ENCODE peak calls at places on chromosome 9, in eight cellular contexts. One of them, this sample, is unnamed.

GRCh38 chr9:125150349-125151245 is 7.3 kb upstream of the SCAI start:
- DNase-seq in heart right ventricle: no peak
- DNase-seq in IMR-90: no peak
- DNase-seq in upper lobe of right lung: no peak
- DNase-seq in transverse colon: no peak
- DNase-seq in fibroblast of lung: no peak
- DNase-seq in OCI-LY7: no peak
- DNase-seq in kidney: no peak
- DNase-seq in this sample: no peak

GRCh38 chr9:130835441-130836298 is 616 bp downstream of the ABL1 start:
- DNase-seq in heart right ventricle: peak
- DNase-seq in IMR-90: peak
- DNase-seq in upper lobe of right lung: peak
- DNase-seq in transverse colon: peak
- DNase-seq in fibroblast of lung: peak
- DNase-seq in OCI-LY7: no peak
- DNase-seq in kidney: peak
- DNase-seq in this sample: peak

GRCh38 chr9:87711857-87712800 is 13.8 kb upstream of the CTSL start:
- DNase-seq in heart right ventricle: no peak
- DNase-seq in IMR-90: peak
- DNase-seq in upper lobe of right lung: no peak
- DNase-seq in transverse colon: no peak
- DNase-seq in fibroblast of lung: peak
- DNase-seq in OCI-LY7: no peak
- DNase-seq in kidney: no peak
- DNase-seq in this sample: no peak

GRCh38 chr9:70883056-70883455 is 238.4 kb downstream of the TRPM3 start:
- DNase-seq in heart right ventricle: no peak
- DNase-seq in IMR-90: peak
- DNase-seq in upper lobe of right lung: no peak
- DNase-seq in transverse colon: no peak
- DNase-seq in fibroblast of lung: peak
- DNase-seq in OCI-LY7: no peak
- DNase-seq in kidney: no peak
- DNase-seq in this sample: no peak

GRCh38 chr9:91900057-91900816 is 49.8 kb downstream of the ROR2 start:
- DNase-seq in heart right ventricle: no peak
- DNase-seq in IMR-90: no peak
- DNase-seq in upper lobe of right lung: no peak
- DNase-seq in transverse colon: no peak
- DNase-seq in fibroblast of lung: no peak
- DNase-seq in OCI-LY7: no peak
- DNase-seq in kidney: peak
- DNase-seq in this sample: peak

GRCh38 chr9:136133191-136133958 is 14.7 kb upstream of the TMEM250 start:
- DNase-seq in heart right ventricle: no peak
- DNase-seq in IMR-90: no peak
- DNase-seq in upper lobe of right lung: no peak
- DNase-seq in transverse colon: no peak
- DNase-seq in fibroblast of lung: peak
- DNase-seq in OCI-LY7: no peak
- DNase-seq in kidney: no peak
- DNase-seq in this sample: peak

GRCh38 chr9:90961375-90961774 is 159.8 kb downstream of the SYK start:
- DNase-seq in heart right ventricle: peak
- DNase-seq in IMR-90: peak
- DNase-seq in upper lobe of right lung: peak
- DNase-seq in transverse colon: no peak
- DNase-seq in fibroblast of lung: peak
- DNase-seq in OCI-LY7: no peak
- DNase-seq in kidney: no peak
- DNase-seq in this sample: peak

GRCh38 chr9:81685763-81686613 is 3.4 kb downstream of the TLE1 start:
- DNase-seq in heart right ventricle: no peak
- DNase-seq in IMR-90: peak
- DNase-seq in upper lobe of right lung: no peak
- DNase-seq in transverse colon: no peak
- DNase-seq in fibroblast of lung: peak
- DNase-seq in OCI-LY7: no peak
- DNase-seq in kidney: no peak
- DNase-seq in this sample: no peak

GRCh38 chr9:2764371-2764770 is 47.1 kb downstream of the KCNV2 start:
- DNase-seq in heart right ventricle: no peak
- DNase-seq in IMR-90: peak
- DNase-seq in upper lobe of right lung: no peak
- DNase-seq in transverse colon: no peak
- DNase-seq in fibroblast of lung: peak
- DNase-seq in OCI-LY7: peak
- DNase-seq in kidney: no peak
- DNase-seq in this sample: no peak

GRCh38 chr9:132894857-132895846 is 16.5 kb downstream of the SPACA9 start:
- DNase-seq in heart right ventricle: no peak
- DNase-seq in IMR-90: no peak
- DNase-seq in upper lobe of right lung: no peak
- DNase-seq in transverse colon: no peak
- DNase-seq in fibroblast of lung: no peak
- DNase-seq in OCI-LY7: no peak
- DNase-seq in kidney: no peak
- DNase-seq in this sample: no peak

GRCh38 chr9:77433675-77434445 is 214.3 kb downstream of the GNA14 start:
- DNase-seq in heart right ventricle: peak
- DNase-seq in IMR-90: peak
- DNase-seq in upper lobe of right lung: peak
- DNase-seq in transverse colon: peak
- DNase-seq in fibroblast of lung: peak
- DNase-seq in OCI-LY7: peak
- DNase-seq in kidney: peak
- DNase-seq in this sample: peak

GRCh38 chr9:69674741-69675438 is 2.7 kb upstream of the APBA1 start:
- DNase-seq in heart right ventricle: no peak
- DNase-seq in IMR-90: peak
- DNase-seq in upper lobe of right lung: no peak
- DNase-seq in transverse colon: no peak
- DNase-seq in fibroblast of lung: peak
- DNase-seq in OCI-LY7: no peak
- DNase-seq in kidney: no peak
- DNase-seq in this sample: peak

GRCh38 chr9:90046317-90046861 is 441.6 kb downstream of the GADD45G start:
- DNase-seq in heart right ventricle: no peak
- DNase-seq in IMR-90: no peak
- DNase-seq in upper lobe of right lung: no peak
- DNase-seq in transverse colon: no peak
- DNase-seq in fibroblast of lung: no peak
- DNase-seq in OCI-LY7: no peak
- DNase-seq in kidney: no peak
- DNase-seq in this sample: no peak

GRCh38 chr9:14593406-14593805 is 99.8 kb downstream of the ZDHHC21 start:
- DNase-seq in heart right ventricle: no peak
- DNase-seq in IMR-90: no peak
- DNase-seq in upper lobe of right lung: no peak
- DNase-seq in transverse colon: no peak
- DNase-seq in fibroblast of lung: no peak
- DNase-seq in OCI-LY7: no peak
- DNase-seq in kidney: no peak
- DNase-seq in this sample: no peak

GRCh38 chr9:97802276-97802675 is 50.8 kb upstream of the FOXE1 start:
- DNase-seq in heart right ventricle: no peak
- DNase-seq in IMR-90: peak
- DNase-seq in upper lobe of right lung: no peak
- DNase-seq in transverse colon: no peak
- DNase-seq in fibroblast of lung: peak
- DNase-seq in OCI-LY7: no peak
- DNase-seq in kidney: no peak
- DNase-seq in this sample: peak

GRCh38 chr9:121634800-121635261 is 16.6 kb upstream of the DAB2IP start:
- DNase-seq in heart right ventricle: no peak
- DNase-seq in IMR-90: peak
- DNase-seq in upper lobe of right lung: no peak
- DNase-seq in transverse colon: no peak
- DNase-seq in fibroblast of lung: no peak
- DNase-seq in OCI-LY7: peak
- DNase-seq in kidney: no peak
- DNase-seq in this sample: peak

GRCh38 chr9:98333703-98334582 is 78.5 kb upstream of the TBC1D2 start:
- DNase-seq in heart right ventricle: no peak
- DNase-seq in IMR-90: peak
- DNase-seq in upper lobe of right lung: no peak
- DNase-seq in transverse colon: no peak
- DNase-seq in fibroblast of lung: peak
- DNase-seq in OCI-LY7: no peak
- DNase-seq in kidney: no peak
- DNase-seq in this sample: peak

GRCh38 chr9:124941689-124942561 is 1.0 kb upstream of the GOLGA1 start:
- DNase-seq in heart right ventricle: peak
- DNase-seq in IMR-90: peak
- DNase-seq in upper lobe of right lung: peak
- DNase-seq in transverse colon: peak
- DNase-seq in fibroblast of lung: peak
- DNase-seq in OCI-LY7: peak
- DNase-seq in kidney: peak
- DNase-seq in this sample: peak

GRCh38 chr9:90909225-90909624 is 107.6 kb downstream of the SYK start:
- DNase-seq in heart right ventricle: no peak
- DNase-seq in IMR-90: no peak
- DNase-seq in upper lobe of right lung: no peak
- DNase-seq in transverse colon: no peak
- DNase-seq in fibroblast of lung: no peak
- DNase-seq in OCI-LY7: peak
- DNase-seq in kidney: no peak
- DNase-seq in this sample: no peak

GRCh38 chr9:133375724-133376654 is at the start of the genes STKLD1 and SURF4:
- DNase-seq in heart right ventricle: peak
- DNase-seq in IMR-90: peak
- DNase-seq in upper lobe of right lung: peak
- DNase-seq in transverse colon: peak
- DNase-seq in fibroblast of lung: peak
- DNase-seq in OCI-LY7: peak
- DNase-seq in kidney: peak
- DNase-seq in this sample: peak

GRCh38 chr9:123355761-123356520 is at the start of gene CRB2:
- DNase-seq in heart right ventricle: no peak
- DNase-seq in IMR-90: no peak
- DNase-seq in upper lobe of right lung: no peak
- DNase-seq in transverse colon: no peak
- DNase-seq in fibroblast of lung: no peak
- DNase-seq in OCI-LY7: no peak
- DNase-seq in kidney: no peak
- DNase-seq in this sample: peak
- H3K27ac ChIP-seq in heart right ventricle: no peak
- H3K27ac ChIP-seq in IMR-90: no peak
- H3K27ac ChIP-seq in upper lobe of right lung: no peak
- H3K27ac ChIP-seq in transverse colon: no peak
- H3K27ac ChIP-seq in fibroblast of lung: no peak
- H3K27ac ChIP-seq in OCI-LY7: no peak
- H3K27ac ChIP-seq in kidney: no peak
- H3K27ac ChIP-seq in this sample: peak

DNA sequence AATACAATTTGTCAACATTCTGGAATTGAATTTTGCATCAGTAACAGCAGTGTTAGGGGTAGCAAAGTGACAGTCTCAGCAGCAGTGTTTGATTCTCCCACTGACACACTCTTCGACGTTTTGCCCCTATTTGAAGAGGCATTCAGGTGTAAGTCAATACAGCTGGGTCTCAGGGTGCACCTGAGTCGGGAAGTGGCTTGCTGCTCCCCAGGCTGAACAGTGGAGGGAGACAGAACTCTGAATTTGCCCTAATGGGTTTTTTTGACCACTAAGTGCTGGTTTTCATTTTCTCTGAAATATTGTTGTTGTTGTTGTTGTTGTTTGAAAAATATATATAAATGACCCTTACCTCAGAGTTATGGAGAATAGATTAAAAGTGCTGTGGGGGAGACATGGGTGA is 223.2 kb downstream of the TLR4 start:
- DNase-seq in heart right ventricle: no peak
- DNase-seq in IMR-90: no peak
- DNase-seq in upper lobe of right lung: no peak
- DNase-seq in transverse colon: no peak
- DNase-seq in fibroblast of lung: no peak
- DNase-seq in OCI-LY7: peak
- DNase-seq in kidney: no peak
- DNase-seq in this sample: no peak
- TF ChIP-seq CTCF in heart right ventricle: no peak
- TF ChIP-seq CTCF in IMR-90: no peak
- TF ChIP-seq CTCF in upper lobe of right lung: no peak
- TF ChIP-seq CTCF in transverse colon: no peak
- TF ChIP-seq CTCF in fibroblast of lung: no peak
- TF ChIP-seq CTCF in OCI-LY7: peak
- TF ChIP-seq CTCF in kidney: no peak
- TF ChIP-seq CTCF in this sample: no peak

GRCh38 chr9:127877566-127877998 is at the start of gene AK1:
- DNase-seq in heart right ventricle: peak
- DNase-seq in IMR-90: peak
- DNase-seq in upper lobe of right lung: peak
- DNase-seq in transverse colon: peak
- DNase-seq in fibroblast of lung: peak
- DNase-seq in OCI-LY7: no peak
- DNase-seq in kidney: peak
- DNase-seq in this sample: peak
- H3K27ac ChIP-seq in heart right ventricle: peak
- H3K27ac ChIP-seq in IMR-90: peak
- H3K27ac ChIP-seq in upper lobe of right lung: peak
- H3K27ac ChIP-seq in transverse colon: peak
- H3K27ac ChIP-seq in fibroblast of lung: peak
- H3K27ac ChIP-seq in OCI-LY7: no peak
- H3K27ac ChIP-seq in kidney: no peak
- H3K27ac ChIP-seq in this sample: peak

GRCh38 chr9:137665697-137666504 is 47.1 kb downstream of the EHMT1 start:
- DNase-seq in heart right ventricle: no peak
- DNase-seq in IMR-90: no peak
- DNase-seq in upper lobe of right lung: peak
- DNase-seq in transverse colon: no peak
- DNase-seq in fibroblast of lung: peak
- DNase-seq in OCI-LY7: no peak
- DNase-seq in kidney: peak
- DNase-seq in this sample: no peak
- TF ChIP-seq CTCF in heart right ventricle: no peak
- TF ChIP-seq CTCF in IMR-90: peak
- TF ChIP-seq CTCF in upper lobe of right lung: no peak
- TF ChIP-seq CTCF in transverse colon: peak
- TF ChIP-seq CTCF in fibroblast of lung: no peak
- TF ChIP-seq CTCF in OCI-LY7: no peak
- TF ChIP-seq CTCF in kidney: no peak
- TF ChIP-seq CTCF in this sample: no peak

GRCh38 chr9:127828262-127829031 is 25.8 kb downstream of the FPGS start:
- DNase-seq in heart right ventricle: peak
- DNase-seq in IMR-90: peak
- DNase-seq in upper lobe of right lung: peak
- DNase-seq in transverse colon: peak
- DNase-seq in fibroblast of lung: peak
- DNase-seq in OCI-LY7: no peak
- DNase-seq in kidney: peak
- DNase-seq in this sample: peak
- H3K27ac ChIP-seq in heart right ventricle: peak
- H3K27ac ChIP-seq in IMR-90: peak
- H3K27ac ChIP-seq in upper lobe of right lung: peak
- H3K27ac ChIP-seq in transverse colon: peak
- H3K27ac ChIP-seq in fibroblast of lung: peak
- H3K27ac ChIP-seq in OCI-LY7: no peak
- H3K27ac ChIP-seq in kidney: peak
- H3K27ac ChIP-seq in this sample: no peak